ENCODE peak calls at places on chromosomes 6 and 20, in ten cellular contexts. B is activated T-cell treated with anti-CD3 and anti-CD28 coated beads, Interleukin-2, amount 50 U/mL, for 4 hours; X is body of pancreas; V is CD4-positive, CD25-positive, alpha-beta regulatory T cell; P is natural killer cell; T is T-cell; F is right cardiac atrium; A is SK-N-SH treated with all-trans-retinoic acid at 6 μM for 48 hours; O is stimulated activated naive CD8-positive, alpha-beta T cell treated with anti-CD3 and anti-CD28 coated beads, Interleukin-15, amount 100 ng/mL, for 72 hours; S is left ventricle myocardium superior. Q is an unnamed sample.

GRCh38 chr6:24663198-24663597 is 3.5 kb downstream of the TDP2 start:
- ATAC-seq in V (no peak), S (no peak), F (no peak), O (no peak), X (no peak), A (no peak), T (no peak), P (no peak), B (no peak), Q (no peak)

GRCh38 chr20:5652626-5653573 is 97.3 kb upstream of the SHLD1 start:
- ATAC-seq in S (peak), F (no peak), A (peak), T (no peak), V (peak), B (no peak), O (no peak), X (no peak), P (peak), Q (no peak)

GRCh38 chr6:42510795-42511194 is 53.0 kb upstream of the UBR2 start:
- ATAC-seq in A (no peak), S (no peak), B (no peak), X (no peak), V (no peak), F (no peak), O (no peak), P (no peak), T (no peak), Q (no peak)

GRCh38 chr6:88166901-88167624 is 916 bp upstream of the CNR1 start:
- ATAC-seq in B (peak), O (peak), X (peak), S (peak), F (no peak), T (no peak), P (no peak), A (no peak), V (no peak), Q (peak)

GRCh38 chr20:58612021-58612700 is 38.9 kb upstream of the STX16 start:
- ATAC-seq in F (peak), S (peak), P (no peak), X (no peak), O (no peak), B (no peak), V (no peak), A (peak), T (no peak), Q (no peak)

GRCh38 chr20:62557425-62557824 is 81.6 kb upstream of the GATA5 start:
- ATAC-seq in X (no peak), V (no peak), P (no peak), A (peak), F (no peak), S (peak), B (no peak), O (no peak), T (no peak), Q (no peak)

GRCh38 chr20:3237011-3237957 is 1.7 kb downstream of the SLC4A11 start:
- ATAC-seq in X (no peak), A (no peak), B (no peak), T (no peak), F (no peak), V (no peak), S (no peak), O (no peak), P (no peak), Q (no peak)

GRCh38 chr6:127858992-127859391 is 41.9 kb downstream of the THEMIS start:
- ATAC-seq in X (no peak), T (no peak), F (no peak), A (no peak), O (peak), P (no peak), V (no peak), B (peak), S (no peak), Q (peak)

GRCh38 chr6:101716810-101717209 is 323.3 kb downstream of the GRIK2 start:
- ATAC-seq in X (no peak), O (no peak), B (no peak), V (no peak), A (no peak), F (no peak), T (no peak), S (no peak), P (no peak), Q (no peak)

GRCh38 chr6:104884867-104885517 is 25.3 kb upstream of the HACE1 start:
- ATAC-seq in B (peak), F (no peak), S (no peak), V (no peak), P (no peak), X (no peak), T (no peak), O (peak), A (no peak), Q (peak)

GRCh38 chr6:106163446-106163965 is 77.4 kb downstream of the PRDM1 start:
- ATAC-seq in A (peak), O (peak), B (peak), F (peak), V (peak), X (peak), P (peak), T (peak), S (peak), Q (peak)

GRCh38 chr20:5552154-5552553 is 198.0 kb upstream of the SHLD1 start:
- ATAC-seq in X (no peak), B (no peak), F (no peak), O (no peak), A (no peak), V (no peak), P (no peak), T (no peak), S (no peak), Q (no peak)

GRCh38 chr20:19211661-19212523 is 550 bp upstream of the SLC24A3 start:
- ATAC-seq in B (peak), A (no peak), F (peak), S (peak), V (no peak), O (peak), T (no peak), P (peak), X (peak), Q (no peak)

GRCh38 chr6:151881231-151881630 is 73.7 kb downstream of the ESR1 start:
- ATAC-seq in S (no peak), V (no peak), F (no peak), B (no peak), T (no peak), P (no peak), A (no peak), O (no peak), X (no peak), Q (no peak)

GRCh38 chr6:138267971-138268895 is 49.9 kb upstream of the PBOV1 start:
- ATAC-seq in V (no peak), F (no peak), T (no peak), O (no peak), X (no peak), S (no peak), A (no peak), P (no peak), B (no peak), Q (no peak)

GRCh38 chr20:13995086-13995665 is at the start of gene MACROD2:
- ATAC-seq in S (peak), A (peak), P (peak), V (peak), O (peak), B (peak), X (peak), T (peak), F (peak), Q (peak)

Q was measured in activated T-helper 17 cell treated with anti-CD3 and anti-CD28 coated beads, Interleukin-2, amount 50 U/mL, for 72 hours.